ENCODE peak calls at places on chromosome 10, in four cellular contexts. X is ascending aorta; N is CD8-positive, alpha-beta T cell; Q is astrocyte. A is an unnamed sample.

GRCh38 chr10:33212061-33212748 is 122.3 kb downstream of the NRP1 start:
- DNase-seq in Q (no peak), N (no peak), X (no peak), A (no peak)

GRCh38 chr10:77673515-77674140 is 36.0 kb upstream of the KCNMA1 start:
- DNase-seq in Q (no peak), X (no peak), N (no peak), A (no peak)

GRCh38 chr10:70805619-70806215 is 10.0 kb upstream of the SGPL1 start:
- DNase-seq in N (no peak), Q (peak), X (no peak), A (no peak)

GRCh38 chr10:118365702-118366101 is 23.6 kb upstream of the FAM204A start:
- DNase-seq in N (no peak), Q (no peak), X (no peak), A (no peak)

GRCh38 chr10:81862596-81862995 is 12.4 kb upstream of the NRG3 start:
- DNase-seq in N (no peak), Q (no peak), X (no peak), A (no peak)

GRCh38 chr10:118844731-118845573 is 90.2 kb upstream of the CACUL1 start:
- DNase-seq in X (no peak), N (no peak), Q (peak), A (no peak)

GRCh38 chr10:94088926-94089381 is 95.2 kb downstream of the PLCE1 start:
- DNase-seq in N (no peak), Q (peak), X (no peak), A (peak)

GRCh38 chr10:119588071-119588470 is 8.7 kb downstream of the TIAL1 start:
- DNase-seq in Q (no peak), N (no peak), X (no peak), A (no peak)

GRCh38 chr10:1542941-1543340 is 194.4 kb downstream of the ADARB2 start:
- DNase-seq in X (no peak), N (no peak), Q (no peak), A (no peak)

GRCh38 chr10:79060641-79061255 is 8.0 kb upstream of the ZMIZ1 start:
- DNase-seq in Q (no peak), X (no peak), N (no peak), A (no peak)

GRCh38 chr10:108254089-108254488 is 1089.6 kb upstream of the SORCS1 start:
- DNase-seq in X (no peak), N (no peak), Q (no peak), A (no peak)

GRCh38 chr10:6721480-6721879 is 141.4 kb upstream of the PRKCQ start:
- DNase-seq in Q (peak), X (no peak), N (no peak), A (peak)

GRCh38 chr10:67282871-67283270 is 357.0 kb downstream of the LRRTM3 start:
- DNase-seq in Q (no peak), N (no peak), X (no peak), A (no peak)

GRCh38 chr10:11146402-11147171 is 128.9 kb downstream of the CELF2 start:
- DNase-seq in X (no peak), N (no peak), Q (peak), A (peak)

DNA sequence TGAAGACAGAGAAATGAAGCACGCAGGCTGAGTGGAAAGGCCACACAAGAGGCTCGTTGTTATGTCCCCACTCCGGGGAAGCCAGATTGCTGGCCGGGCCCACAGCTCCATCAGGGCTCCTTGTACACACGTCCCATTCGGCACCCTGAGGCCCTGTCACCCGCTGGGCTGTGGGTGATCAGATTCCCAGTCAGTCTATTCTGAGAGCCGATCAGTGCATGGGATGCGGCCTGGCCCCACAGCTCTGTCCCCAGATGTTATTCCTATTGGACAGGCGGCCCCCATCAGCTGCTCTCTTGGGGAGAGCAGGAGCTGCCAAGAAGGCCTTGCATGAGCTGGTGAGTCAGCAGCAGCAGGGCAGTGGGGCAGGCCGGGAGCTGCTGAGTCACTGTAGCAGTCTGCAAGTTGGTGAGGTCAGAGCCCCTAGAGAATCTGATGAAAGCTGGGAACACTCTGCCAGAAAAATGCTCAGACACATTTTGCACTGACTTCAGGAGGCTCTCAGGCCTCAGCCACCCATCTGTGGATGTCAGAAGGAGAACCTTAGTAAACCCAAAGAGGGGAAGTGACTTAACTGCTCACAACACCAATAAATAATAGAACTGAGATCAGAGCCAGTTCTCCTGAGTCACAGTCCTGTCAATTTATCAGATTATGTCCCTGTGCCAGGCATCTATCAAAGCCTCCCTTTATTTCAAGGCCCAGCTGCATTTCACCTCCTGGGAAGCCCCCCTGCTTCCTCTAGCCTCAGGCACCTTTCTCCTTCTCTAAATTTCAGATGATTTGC is 9.4 kb upstream of the PSAP start:
- DNase-seq in N (no peak), Q (peak), X (peak), A (peak)
- H3K4me3 ChIP-seq in N (no peak), Q (peak), X (no peak), A (no peak)

GRCh38 chr10:69497611-69498390 is 46.5 kb downstream of the TSPAN15 start:
- DNase-seq in N (no peak), X (no peak), Q (no peak), A (no peak)
- H3K27ac ChIP-seq in N (no peak), X (no peak), Q (no peak), A (no peak)

GRCh38 chr10:110671788-110672579 is 27.8 kb downstream of the RBM20 start:
- DNase-seq in Q (peak), X (peak), N (peak), A (peak)

GRCh38 chr10:110666673-110667072 is 22.5 kb downstream of the RBM20 start:
- DNase-seq in Q (no peak), X (no peak), N (no peak), A (no peak)

GRCh38 chr10:110667620-110668343 is 23.6 kb downstream of the RBM20 start:
- DNase-seq in Q (no peak), X (no peak), N (no peak), A (no peak)

GRCh38 chr10:110670335-110670734 is 26.2 kb downstream of the RBM20 start:
- DNase-seq in Q (no peak), N (no peak), X (no peak), A (no peak)

DNA sequence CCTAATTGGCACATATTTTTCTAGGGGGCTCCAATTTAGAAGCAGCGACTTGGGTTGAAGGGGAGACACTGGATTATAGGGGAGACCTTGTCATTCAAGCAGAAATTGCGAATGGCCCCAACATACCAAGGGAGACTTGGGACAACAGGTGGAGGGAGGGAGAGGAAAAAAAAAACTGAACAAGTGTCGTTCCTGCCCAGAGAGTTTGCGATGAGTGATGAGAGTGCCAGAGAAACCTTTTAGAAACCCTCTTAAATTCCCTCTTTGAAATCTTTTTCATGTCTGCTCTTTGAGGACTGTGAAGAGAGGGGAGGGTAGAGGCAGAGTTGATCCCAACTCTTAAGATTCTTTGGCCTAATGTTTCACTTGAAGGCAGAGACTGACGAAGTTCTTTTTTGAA is 24.3 kb downstream of the RBM20 start:
- DNase-seq in N (no peak), Q (no peak), X (no peak), A (no peak)
- H3K4me3 ChIP-seq in N (no peak), Q (no peak), X (no peak), A (no peak)

DNA sequence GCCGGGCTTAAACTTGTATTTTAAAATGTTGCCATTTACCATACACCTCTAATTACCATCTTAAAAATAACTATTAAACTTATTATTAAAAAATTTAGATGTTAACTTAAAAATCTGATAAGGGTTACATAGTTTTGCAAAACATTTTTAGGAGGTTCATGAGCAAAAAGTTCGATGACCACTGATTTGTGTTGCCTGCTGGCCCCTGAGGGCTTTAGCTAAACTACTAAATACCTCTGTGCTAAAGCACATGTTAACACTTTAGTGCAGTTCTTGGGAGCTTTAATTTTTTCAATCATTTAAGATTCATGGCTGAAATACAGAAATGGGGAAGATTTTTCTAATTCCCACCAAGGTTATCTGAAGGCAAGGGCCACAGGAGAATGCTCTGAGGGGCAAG is 106.4 kb downstream of the RTKN2 start:
- DNase-seq in Q (no peak), X (no peak), N (no peak), A (no peak)
- H3K27ac ChIP-seq in Q (no peak), X (no peak), N (no peak), A (no peak)

GRCh38 chr10:132229834-132230556 is 43.2 kb downstream of the DPYSL4 start:
- DNase-seq in N (peak), X (no peak), Q (no peak), A (no peak)
- H3K4me3 ChIP-seq in N (peak), X (no peak), Q (no peak), A (no peak)

GRCh38 chr10:103677486-103677885 is 177.9 kb downstream of the SH3PXD2A start:
- DNase-seq in Q (no peak), X (no peak), N (no peak), A (no peak)

GRCh38 chr10:103676851-103677417 is 178.4 kb downstream of the SH3PXD2A start:
- DNase-seq in N (no peak), Q (peak), X (no peak), A (peak)

GRCh38 chr10:103678104-103678526 is 177.3 kb downstream of the SH3PXD2A start:
- DNase-seq in X (peak), N (peak), Q (peak), A (peak)

GRCh38 chr10:103680869-103681236 is 174.5 kb downstream of the SH3PXD2A start:
- DNase-seq in X (no peak), N (no peak), Q (no peak), A (no peak)

DNA sequence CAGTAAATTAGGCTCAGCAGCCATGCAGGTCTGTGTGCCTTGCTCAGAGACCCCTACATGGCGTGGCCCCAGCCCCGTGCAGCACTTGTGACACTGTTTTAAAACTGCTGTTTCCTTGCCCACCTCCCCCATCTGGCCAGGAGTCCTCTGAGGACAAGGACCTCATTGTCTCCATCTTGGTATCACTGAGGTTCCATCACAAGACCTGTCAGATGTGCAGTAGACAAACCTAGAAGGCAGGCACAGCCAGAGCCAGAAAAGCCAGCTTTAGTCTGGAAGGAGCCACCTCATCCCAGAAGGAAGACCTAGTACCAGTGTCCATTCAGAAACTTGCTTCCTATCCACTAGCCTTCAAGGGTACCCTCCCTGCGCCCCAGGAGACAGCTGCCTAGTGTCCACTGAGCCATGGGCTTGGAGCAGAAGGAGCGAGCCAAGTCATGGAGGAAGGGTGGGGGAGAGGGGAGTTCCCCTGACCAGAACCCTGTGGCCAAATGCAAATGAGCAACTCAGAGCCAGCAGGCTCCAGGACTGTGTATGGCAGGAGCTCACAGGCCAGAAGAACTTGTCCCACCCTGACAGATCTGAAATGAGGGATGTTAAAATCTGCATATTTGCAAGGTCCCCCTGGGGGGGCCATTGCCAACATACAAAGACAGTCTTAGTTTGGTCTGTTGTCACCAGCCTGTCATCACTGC is 176.1 kb downstream of the SH3PXD2A start:
- DNase-seq in N (no peak), X (no peak), Q (peak), A (no peak)
- H3K27ac ChIP-seq in N (peak), X (peak), Q (no peak), A (no peak)

GRCh38 chr10:62233494-62234283 is 35.0 kb downstream of the RTKN2 start:
- DNase-seq in Q (peak), N (no peak), X (no peak), A (no peak)

GRCh38 chr10:62231371-62231770 is 37.3 kb downstream of the RTKN2 start:
- DNase-seq in N (no peak), Q (peak), X (no peak), A (peak)

GRCh38 chr10:62234284-62234605 is 34.4 kb downstream of the RTKN2 start:
- DNase-seq in Q (no peak), X (no peak), N (no peak), A (no peak)

GRCh38 chr10:62230344-62231138 is 38.1 kb downstream of the RTKN2 start:
- DNase-seq in N (no peak), Q (peak), X (no peak), A (peak)

DNA sequence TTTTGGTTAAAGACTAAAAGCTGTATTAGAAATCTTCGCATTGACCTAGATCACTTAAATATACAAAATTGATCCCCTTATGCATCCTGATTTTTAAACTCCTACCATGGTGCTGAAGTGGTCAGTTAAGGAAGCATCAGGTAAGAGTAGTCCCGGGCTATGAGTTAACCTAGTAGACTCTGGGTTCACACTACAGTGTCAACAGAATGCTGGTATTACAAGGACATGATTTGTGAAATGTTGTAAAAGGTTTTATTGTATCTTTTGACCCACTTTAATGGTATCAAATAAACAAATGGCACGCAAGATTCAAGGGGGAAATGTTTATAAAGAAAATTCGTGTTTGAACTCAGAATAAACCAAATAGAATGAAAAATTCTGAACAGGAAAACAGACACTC is 36.8 kb downstream of the RTKN2 start:
- DNase-seq in N (no peak), X (no peak), Q (no peak), A (no peak)
- H3K4me3 ChIP-seq in N (no peak), X (no peak), Q (no peak), A (no peak)

A was measured in brain microvascular endothelial cell.